ENCODE peak calls at places on chromosomes 2 and 18, in four cellular contexts. P, H, K and U are unnamed samples.

GRCh38 chr18:21109936-21110666 is 1.5 kb downstream of the ROCK1 start:
- DNase-seq in P (peak; percentile 21), H (no peak), K (peak; percentile 30), U (no peak)

GRCh38 chr18:48534364-48534763 is 4.5 kb upstream of the CTIF start:
- DNase-seq in P (no peak), H (no peak), K (peak; percentile 83), U (peak; percentile 64)

GRCh38 chr2:132416080-132416911 is at the start of gene GPR39:
- DNase-seq in P (peak; percentile 8), H (peak; percentile 79), K (peak; percentile 96), U (peak; percentile 97)

GRCh38 chr2:43293744-43294695 is 67.6 kb upstream of the ZFP36L2 start:
- DNase-seq in P (peak; percentile 46), H (no peak), K (peak; percentile 100), U (peak; percentile 98)

GRCh38 chr2:232897971-232898408 is 27.9 kb downstream of the SNORC start:
- DNase-seq in P (no peak), H (no peak), K (no peak), U (no peak)

GRCh38 chr18:48547456-48548403 is 8.9 kb downstream of the CTIF start:
- DNase-seq in P (no peak), H (no peak), K (peak; percentile 90), U (peak; percentile 86)

GRCh38 chr2:18178736-18179349 is 300.4 kb downstream of the KCNS3 start:
- DNase-seq in P (peak; percentile 55), H (peak; percentile 43), K (peak; percentile 38), U (peak; percentile 48)

GRCh38 chr18:69401475-69402218 is 959 bp downstream of the DOK6 start:
- DNase-seq in P (no peak), H (peak; percentile 65), K (peak; percentile 8), U (no peak)

GRCh38 chr2:225288986-225289385 is 110.5 kb upstream of the NYAP2 start:
- DNase-seq in P (no peak), H (no peak), K (peak; percentile 67), U (peak; percentile 41)

GRCh38 chr2:149858214-149858613 is 270.6 kb upstream of the MMADHC start:
- DNase-seq in P (no peak), H (no peak), K (peak; percentile 70), U (no peak)

GRCh38 chr2:173468394-173468793 is 113.7 kb downstream of the CDCA7 start:
- DNase-seq in P (no peak), H (no peak), K (no peak), U (no peak)

GRCh38 chr2:173459363-173459762 is 104.7 kb downstream of the CDCA7 start:
- DNase-seq in P (no peak), H (peak; percentile 50), K (no peak), U (no peak)

GRCh38 chr2:173457366-173457765 is 102.7 kb downstream of the CDCA7 start:
- DNase-seq in P (no peak), H (no peak), K (no peak), U (no peak)

GRCh38 chr2:173467751-173468150 is 113.1 kb downstream of the CDCA7 start:
- DNase-seq in P (no peak), H (no peak), K (no peak), U (no peak)

GRCh38 chr2:173462908-173463840 is 108.5 kb downstream of the CDCA7 start:
- DNase-seq in P (no peak), H (peak; percentile 27), K (no peak), U (no peak)
- H3K36me3 ChIP-seq in P (no peaks in the 10 kb centered on the region), H (no peaks in the 10 kb centered on the region), K (no peaks in the 10 kb centered on the region), U (no peaks in the 10 kb centered on the region)

GRCh38 chr2:85647823-85648526 is 20.0 kb downstream of the SFTPB start:
- DNase-seq in P (no peak), H (no peak), K (no peak), U (no peak)

GRCh38 chr2:85651097-85651496 is 16.9 kb downstream of the SFTPB start:
- DNase-seq in P (no peak), H (no peak), K (no peak), U (no peak)

GRCh38 chr2:85650456-85650855 is 17.5 kb downstream of the SFTPB start:
- DNase-seq in P (no peak), H (no peak), K (no peak), U (no peak)

GRCh38 chr2:85649201-85650190 is 18.5 kb downstream of the SFTPB start:
- DNase-seq in P (no peak), H (no peak), K (peak; percentile 79), U (no peak)

GRCh38 chr2:85648619-85649018 is 19.4 kb downstream of the SFTPB start:
- DNase-seq in P (peak; percentile 20), H (peak; percentile 49), K (peak; percentile 70), U (peak; percentile 68)
- TF ChIP-seq CTCF in P (peak; percentile 40), H (peak; percentile 66), K (peak; percentile 65), U (peak; percentile 81)

DNA sequence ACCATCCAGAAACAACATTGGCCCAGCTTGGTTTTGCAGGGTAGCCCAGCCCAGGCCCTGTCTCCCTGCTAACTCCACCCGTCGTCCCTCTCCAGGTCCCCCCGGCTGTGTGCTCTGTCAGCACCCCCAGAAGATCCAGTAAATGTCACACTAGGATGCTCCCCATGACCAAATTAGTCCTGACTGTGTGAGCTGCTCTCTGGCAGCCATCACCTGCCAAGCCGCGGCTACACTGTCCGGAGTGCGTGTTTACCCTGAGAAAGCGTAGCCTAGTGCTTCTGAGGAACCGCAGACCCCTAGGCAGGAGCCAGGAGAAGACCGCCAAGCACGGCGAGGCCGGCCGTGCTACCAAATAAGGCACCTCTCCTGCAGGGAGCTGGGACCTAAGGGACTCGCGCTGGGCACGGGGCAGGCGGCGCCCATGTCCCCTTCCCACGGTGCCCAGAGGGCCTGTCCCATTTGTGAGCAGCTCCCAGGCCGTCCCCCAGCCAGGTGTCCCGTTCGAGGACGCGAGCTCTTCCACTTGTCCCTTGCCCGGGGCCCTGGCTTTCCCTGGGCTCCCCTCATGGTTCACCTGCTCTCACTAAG is 849.9 kb downstream of the RNF144A start:
- DNase-seq in P (no peak), H (no peak), K (no peak), U (no peak)
- H3K27ac ChIP-seq in P (no peak overlapping the region), H (no peak overlapping the region), K (no peak overlapping the region), U (no peak overlapping the region)

DNA sequence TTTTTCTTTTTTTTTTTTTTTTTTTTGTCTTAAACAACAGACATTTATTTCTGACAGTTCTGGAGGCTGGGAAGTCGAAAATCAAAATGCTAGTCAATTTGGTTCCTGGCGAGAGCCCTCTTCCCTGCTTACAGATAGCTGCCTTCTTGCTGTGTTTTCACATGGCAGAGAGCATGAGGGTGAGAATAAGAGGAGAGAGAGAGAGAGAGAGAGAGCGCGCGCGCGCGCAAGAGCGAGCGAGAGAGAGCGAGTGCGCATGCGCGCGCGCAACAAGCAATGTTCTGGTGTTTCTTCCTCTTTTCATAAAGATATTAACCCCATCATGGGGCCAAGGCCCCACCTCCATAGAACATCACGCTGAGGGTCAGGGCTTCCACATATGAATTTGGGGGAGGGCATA is 20.9 kb downstream of the MTCL1 start:
- DNase-seq in P (no peak), H (no peak), K (no peak), U (no peak)
- H3K36me3 ChIP-seq in P (no peaks in the 10 kb centered on the region), H (peaks cover 21% of the 10 kb centered on the region), K (peaks cover 31% of the 10 kb centered on the region), U (peaks cover 22% of the 10 kb centered on the region)

GRCh38 chr2:238339395-238339780 is 19.1 kb downstream of the TRAF3IP1 start:
- DNase-seq in P (no peak), H (no peak), K (no peak), U (no peak)

GRCh38 chr2:238341536-238341935 is 21.2 kb downstream of the TRAF3IP1 start:
- DNase-seq in P (no peak), H (no peak), K (no peak), U (no peak)

GRCh38 chr2:238337846-238338245 is 17.5 kb downstream of the TRAF3IP1 start:
- DNase-seq in P (no peak), H (no peak), K (no peak), U (no peak)

GRCh38 chr2:238338710-238339394 is 18.5 kb downstream of the TRAF3IP1 start:
- DNase-seq in P (no peak), H (no peak), K (no peak), U (no peak)

GRCh38 chr2:238339814-238340213 is 19.5 kb downstream of the TRAF3IP1 start:
- DNase-seq in P (no peak), H (peak; percentile 48), K (no peak), U (no peak)
- TF ChIP-seq CTCF in P (no peak), H (no peak), K (no peak), U (peak; percentile 21)

DNA sequence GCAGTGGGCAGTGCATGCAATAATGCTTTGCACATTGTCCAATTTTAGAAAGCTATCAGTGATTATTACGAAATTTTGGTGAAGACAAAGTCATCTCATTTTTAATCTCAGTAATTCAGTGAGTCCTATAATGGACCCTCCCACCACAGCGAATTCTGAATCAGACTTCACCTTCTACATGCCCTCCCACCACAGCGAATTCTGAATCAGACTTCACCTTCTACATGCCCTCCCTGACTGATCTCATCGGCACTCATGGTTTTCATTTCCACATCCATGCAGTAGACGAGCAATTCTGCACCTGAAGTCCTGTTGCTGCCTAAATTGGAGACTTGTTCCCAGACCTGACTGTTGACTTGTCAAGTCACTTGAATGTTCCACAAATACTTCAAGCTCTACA is 522.3 kb downstream of the EIPR1 start:
- DNase-seq in P (no peak), H (no peak), K (no peak), U (no peak)
- H3K27ac ChIP-seq in P (no peak overlapping the region), H (no peak overlapping the region), K (no peak overlapping the region), U (no peak overlapping the region)

DNA sequence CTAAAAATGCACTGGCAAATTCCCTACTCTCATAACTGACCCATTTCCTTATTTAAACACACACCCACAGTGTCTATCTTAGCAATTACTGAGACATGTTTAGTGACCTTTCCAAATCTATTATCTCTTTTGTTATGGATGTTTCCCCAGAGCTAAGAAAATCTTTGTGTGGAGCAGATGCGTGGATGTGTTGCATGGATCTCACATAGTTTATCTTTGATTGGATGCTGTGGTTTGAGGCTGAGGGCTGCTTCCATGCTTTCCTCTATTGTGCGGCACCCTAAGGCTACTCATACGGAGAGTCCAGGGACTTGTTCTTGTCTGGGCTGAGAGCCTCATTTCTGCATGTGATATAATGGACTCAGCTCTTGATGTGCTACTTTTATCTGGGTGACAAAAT is 4.7 kb downstream of the ANKZF1 start:
- DNase-seq in P (no peak), H (no peak), K (no peak), U (no peak)
- H3K36me3 ChIP-seq in P (peaks cover 22% of the 10 kb centered on the region), H (peaks cover 14% of the 10 kb centered on the region), K (peaks cover 52% of the 10 kb centered on the region), U (peaks cover 59% of the 10 kb centered on the region)

GRCh38 chr2:65383571-65384488 is 48.6 kb downstream of the SPRED2 start:
- DNase-seq in P (peak; percentile 36), H (no peak), K (peak; percentile 56), U (no peak)

GRCh38 chr2:65380243-65380642 is 52.2 kb downstream of the SPRED2 start:
- DNase-seq in P (no peak), H (no peak), K (no peak), U (no peak)

GRCh38 chr2:65382323-65382722 is 50.1 kb downstream of the SPRED2 start:
- DNase-seq in P (no peak), H (no peak), K (no peak), U (no peak)

GRCh38 chr2:65381607-65382032 is 50.8 kb downstream of the SPRED2 start:
- DNase-seq in P (no peak), H (no peak), K (no peak), U (no peak)

GRCh38 chr2:65382776-65383357 is 49.5 kb downstream of the SPRED2 start:
- DNase-seq in P (peak; percentile 95), H (peak; percentile 50), K (peak; percentile 98), U (peak; percentile 97)
- TF ChIP-seq CTCF in P (peak; percentile 68), H (no peak), K (no peak), U (no peak)

GRCh38 chr2:205717999-205718398 is 35.7 kb downstream of the NRP2 start:
- DNase-seq in P (no peak), H (no peak), K (no peak), U (no peak)
- H3K27ac ChIP-seq in P (no peak overlapping the region), H (no peak overlapping the region), K (no peak overlapping the region), U (no peak overlapping the region)